ENCODE peak calls at places on chromosomes 3 and 15, in four cellular contexts. J, W, Y and F are unnamed samples.

GRCh38 chr3:150275946-150276345 is 132.2 kb upstream of the TSC22D2 start:
- DNase-seq in J (no peak), W (peak), Y (no peak), F (no peak)

GRCh38 chr3:119716998-119717397 is 14.2 kb downstream of the CFAP91 start:
- DNase-seq in J (no peak), W (no peak), Y (no peak), F (no peak)

GRCh38 chr3:73813291-73813977 is 188.7 kb upstream of the PDZRN3 start:
- DNase-seq in J (no peak), W (peak), Y (peak), F (peak)

GRCh38 chr15:69807752-69808151 is 290.0 kb downstream of the TLE3 start:
- DNase-seq in J (peak), W (peak), Y (no peak), F (no peak)

GRCh38 chr15:95734422-95735316 is 595.8 kb upstream of the NR2F2 start:
- DNase-seq in J (no peak), W (peak), Y (no peak), F (peak)

GRCh38 chr3:159763466-159764210 is 225.0 kb upstream of the IL12A start:
- DNase-seq in J (peak), W (peak), Y (peak), F (peak)

GRCh38 chr3:147358144-147358992 is 48.0 kb downstream of the ZIC4 start:
- DNase-seq in J (no peak), W (no peak), Y (no peak), F (no peak)

GRCh38 chr15:74373731-74374647 is 6.5 kb upstream of the CYP11A1 start:
- DNase-seq in J (peak), W (peak), Y (peak), F (peak)

GRCh38 chr3:152348436-152349177 is 79.9 kb downstream of the MBNL1 start:
- DNase-seq in J (no peak), W (no peak), Y (no peak), F (peak)

GRCh38 chr3:127688416-127689265 is 15.9 kb downstream of the ABTB1 start:
- DNase-seq in J (peak), W (peak), Y (peak), F (no peak)

GRCh38 chr3:22951910-22952309 is 251.2 kb upstream of the UBE2E2 start:
- DNase-seq in J (no peak), W (no peak), Y (peak), F (no peak)

GRCh38 chr3:73784647-73785420 is 160.1 kb upstream of the PDZRN3 start:
- DNase-seq in J (no peak), W (peak), Y (no peak), F (no peak)

GRCh38 chr15:34064443-34064842 is 25.4 kb upstream of the AVEN start:
- DNase-seq in J (no peak), W (peak), Y (no peak), F (no peak)

GRCh38 chr3:123246846-123247245 is 45.1 kb downstream of the SEC22A start:
- DNase-seq in J (no peak), W (no peak), Y (no peak), F (peak)

GRCh38 chr3:129344540-129345220 is 66.0 kb downstream of the HMCES start:
- DNase-seq in J (peak), W (no peak), Y (no peak), F (no peak)

GRCh38 chr3:89179355-89179997 is 72.1 kb downstream of the EPHA3 start:
- DNase-seq in J (no peak), W (peak), Y (no peak), F (no peak)

GRCh38 chr3:27216955-27217552 is 152.1 kb downstream of the NEK10 start:
- DNase-seq in J (no peak), W (peak), Y (no peak), F (peak)

GRCh38 chr3:149368201-149368849 is 9.1 kb downstream of the TM4SF1 start:
- DNase-seq in J (no peak), W (peak), Y (no peak), F (peak)

GRCh38 chr3:196688349-196688748 is 23.7 kb downstream of the CEP19 start:
- DNase-seq in J (no peak), W (peak), Y (peak), F (peak)

GRCh38 chr3:120438971-120439370 is 11.8 kb downstream of the FSTL1 start:
- DNase-seq in J (peak), W (peak), Y (peak), F (peak)